ENCODE peak calls at places on chromosomes 4 and X, in four cellular contexts. K, R, O and D are unnamed samples.
A peak's percentile ranks its signal among the peaks of the same experiment; 100 is the strongest.

GRCh38 chr4:38939150-38939549 is 71.5 kb downstream of the FAM114A1 start:
- DNase-seq in K (no peak), R (no peak), O (no peak), D (no peak)

GRCh38 chr4:5888222-5888701 is 4.6 kb downstream of the CRMP1 start:
- DNase-seq in K (no peak), R (no peak), O (no peak), D (no peak)

GRCh38 chr4:118180776-118181175 is 146.5 kb downstream of the NDST3 start:
- DNase-seq in K (no peak), R (no peak), O (no peak), D (no peak)

GRCh38 chr4:2285665-2286381 is 23.9 kb upstream of the MXD4 start:
- DNase-seq in K (no peak), R (peak; percentile 23), O (no peak), D (no peak)

GRCh38 chrX:110315541-110315940 is 2.3 kb downstream of the AMMECR1 start:
- DNase-seq in K (no peak), R (no peak), O (no peak), D (no peak)

GRCh38 chr4:100348472-100348871 is 158.2 kb upstream of the DDIT4L start:
- DNase-seq in K (no peak), R (no peak), O (no peak), D (no peak)

GRCh38 chr4:145406970-145407369 is 74.7 kb upstream of the SMAD1 start:
- DNase-seq in K (no peak), R (no peak), O (no peak), D (no peak)

GRCh38 chrX:27186671-27187070 is 276.5 kb downstream of the PPP4R3C start:
- DNase-seq in K (no peak), R (no peak), O (no peak), D (no peak)

GRCh38 chrX:24775891-24776290 is 82.2 kb downstream of the POLA1 start:
- DNase-seq in K (no peak), R (no peak), O (no peak), D (no peak)

GRCh38 chr4:152591361-152591760 is 55.5 kb upstream of the FBXW7 start:
- DNase-seq in K (no peak), R (no peak), O (no peak), D (no peak)

GRCh38 chrX:26032141-26032917 is 105.8 kb upstream of the MAGEB18 start:
- DNase-seq in K (no peak), R (no peak), O (no peak), D (no peak)